ENCODE peak calls at places on chromosomes 6 and 20, in six cellular contexts. One of them, this sample, is unnamed.

GRCh38 chr6:69027861-69028260 is 392.8 kb downstream of the ADGRB3 start:
- DNase-seq in IMR-90: no peak
- DNase-seq in GM04503: no peak
- DNase-seq in aorta: no peak
- DNase-seq in activated T-cell treated with anti-CD3 and anti-CD28 coated beads, Interleukin-2, amount 50 U/mL, for 72 hours: no peak
- DNase-seq in SW 1271: no peak
- DNase-seq in this sample: no peak

GRCh38 chr20:33803921-33804337 is 7.2 kb upstream of the CHMP4B start:
- DNase-seq in IMR-90: peak; percentile 83
- DNase-seq in GM04503: peak; percentile 53
- DNase-seq in aorta: no peak
- DNase-seq in activated T-cell treated with anti-CD3 and anti-CD28 coated beads, Interleukin-2, amount 50 U/mL, for 72 hours: no peak
- DNase-seq in SW 1271: peak; percentile 72
- DNase-seq in this sample: no peak

GRCh38 chr6:87393026-87393622 is 14.6 kb upstream of the CFAP206 start:
- DNase-seq in IMR-90: peak; percentile 70
- DNase-seq in GM04503: no peak
- DNase-seq in aorta: no peak
- DNase-seq in activated T-cell treated with anti-CD3 and anti-CD28 coated beads, Interleukin-2, amount 50 U/mL, for 72 hours: peak; percentile 52
- DNase-seq in SW 1271: no peak
- DNase-seq in this sample: peak; percentile 36

GRCh38 chr20:6162239-6162638 is 39.4 kb upstream of the FERMT1 start:
- DNase-seq in IMR-90: no peak
- DNase-seq in GM04503: no peak
- DNase-seq in aorta: peak; percentile 79
- DNase-seq in activated T-cell treated with anti-CD3 and anti-CD28 coated beads, Interleukin-2, amount 50 U/mL, for 72 hours: no peak
- DNase-seq in SW 1271: no peak
- DNase-seq in this sample: no peak

GRCh38 chr20:36992802-36993334 is 41.4 kb upstream of the SAMHD1 start:
- DNase-seq in IMR-90: no peak
- DNase-seq in GM04503: no peak
- DNase-seq in aorta: no peak
- DNase-seq in activated T-cell treated with anti-CD3 and anti-CD28 coated beads, Interleukin-2, amount 50 U/mL, for 72 hours: no peak
- DNase-seq in SW 1271: no peak
- DNase-seq in this sample: no peak

GRCh38 chr20:58623579-58624473 is 27.3 kb upstream of the STX16 start:
- DNase-seq in IMR-90: peak; percentile 97
- DNase-seq in GM04503: peak; percentile 57
- DNase-seq in aorta: peak; percentile 91
- DNase-seq in activated T-cell treated with anti-CD3 and anti-CD28 coated beads, Interleukin-2, amount 50 U/mL, for 72 hours: no peak
- DNase-seq in SW 1271: peak; percentile 85
- DNase-seq in this sample: no peak

GRCh38 chr6:124076336-124077048 is 272.8 kb downstream of the NKAIN2 start:
- DNase-seq in IMR-90: no peak
- DNase-seq in GM04503: no peak
- DNase-seq in aorta: no peak
- DNase-seq in activated T-cell treated with anti-CD3 and anti-CD28 coated beads, Interleukin-2, amount 50 U/mL, for 72 hours: no peak
- DNase-seq in SW 1271: no peak
- DNase-seq in this sample: no peak

GRCh38 chr6:38160831-38161230 is 341.3 kb downstream of the ZFAND3 start:
- DNase-seq in IMR-90: no peak
- DNase-seq in GM04503: no peak
- DNase-seq in aorta: no peak
- DNase-seq in activated T-cell treated with anti-CD3 and anti-CD28 coated beads, Interleukin-2, amount 50 U/mL, for 72 hours: no peak
- DNase-seq in SW 1271: no peak
- DNase-seq in this sample: no peak

GRCh38 chr6:75396005-75396800 is 97.4 kb downstream of the FILIP1 start:
- DNase-seq in IMR-90: no peak
- DNase-seq in GM04503: no peak
- DNase-seq in aorta: no peak
- DNase-seq in activated T-cell treated with anti-CD3 and anti-CD28 coated beads, Interleukin-2, amount 50 U/mL, for 72 hours: no peak
- DNase-seq in SW 1271: no peak
- DNase-seq in this sample: no peak

GRCh38 chr6:2909718-2910117 is 6.6 kb upstream of the SERPINB9 start:
- DNase-seq in IMR-90: peak; percentile 40
- DNase-seq in GM04503: no peak
- DNase-seq in aorta: no peak
- DNase-seq in activated T-cell treated with anti-CD3 and anti-CD28 coated beads, Interleukin-2, amount 50 U/mL, for 72 hours: peak; percentile 42
- DNase-seq in SW 1271: no peak
- DNase-seq in this sample: no peak

GRCh38 chr20:37877832-37878772 is 24.8 kb upstream of the VSTM2L start:
- DNase-seq in IMR-90: no peak
- DNase-seq in GM04503: no peak
- DNase-seq in aorta: no peak
- DNase-seq in activated T-cell treated with anti-CD3 and anti-CD28 coated beads, Interleukin-2, amount 50 U/mL, for 72 hours: no peak
- DNase-seq in SW 1271: no peak
- DNase-seq in this sample: no peak

GRCh38 chr20:22545045-22545444 is 39.3 kb downstream of the FOXA2 start:
- DNase-seq in IMR-90: no peak
- DNase-seq in GM04503: no peak
- DNase-seq in aorta: no peak
- DNase-seq in activated T-cell treated with anti-CD3 and anti-CD28 coated beads, Interleukin-2, amount 50 U/mL, for 72 hours: no peak
- DNase-seq in SW 1271: no peak
- DNase-seq in this sample: no peak

GRCh38 chr6:46850781-46851180 is 57.6 kb downstream of the MEP1A start:
- DNase-seq in IMR-90: no peak
- DNase-seq in GM04503: peak; percentile 13
- DNase-seq in aorta: no peak
- DNase-seq in activated T-cell treated with anti-CD3 and anti-CD28 coated beads, Interleukin-2, amount 50 U/mL, for 72 hours: no peak
- DNase-seq in SW 1271: no peak
- DNase-seq in this sample: no peak

This sample was measured in B cell.